ENCODE peak calls at places on chromosome 10, in seven cellular contexts. One of them, this sample, is unnamed.

GRCh38 chr10:93081834-93082233 is 8.1 kb downstream of the CYP26A1 start:
- DNase-seq in Panc1: no peak
- DNase-seq in SK-N-SH: no peak
- DNase-seq in breast epithelium: no peak
- DNase-seq in sigmoid colon: no peak
- DNase-seq in prostate gland: no peak
- DNase-seq in H1: no peak
- DNase-seq in this sample: no peak

GRCh38 chr10:129642427-129642826 is 175.4 kb downstream of the MGMT start:
- DNase-seq in H1: no peak
- DNase-seq in Panc1: no peak
- DNase-seq in SK-N-SH: no peak
- DNase-seq in breast epithelium: no peak
- DNase-seq in sigmoid colon: no peak
- DNase-seq in prostate gland: no peak
- DNase-seq in this sample: no peak

GRCh38 chr10:80186364-80187012 is 18.8 kb downstream of the ANXA11 start:
- DNase-seq in prostate gland: no peak
- DNase-seq in breast epithelium: no peak
- DNase-seq in SK-N-SH: no peak
- DNase-seq in sigmoid colon: peak
- DNase-seq in Panc1: no peak
- DNase-seq in H1: no peak
- DNase-seq in this sample: peak

GRCh38 chr10:68132391-68132790 is 23.1 kb downstream of the MYPN start:
- DNase-seq in sigmoid colon: no peak
- DNase-seq in SK-N-SH: peak
- DNase-seq in breast epithelium: no peak
- DNase-seq in prostate gland: no peak
- DNase-seq in Panc1: no peak
- DNase-seq in H1: no peak
- DNase-seq in this sample: no peak

GRCh38 chr10:17386616-17387075 is 67.7 kb downstream of the ST8SIA6 start:
- DNase-seq in breast epithelium: no peak
- DNase-seq in Panc1: no peak
- DNase-seq in H1: no peak
- DNase-seq in sigmoid colon: no peak
- DNase-seq in prostate gland: no peak
- DNase-seq in SK-N-SH: no peak
- DNase-seq in this sample: no peak

GRCh38 chr10:49092477-49092876 is 22.8 kb downstream of the VSTM4 start:
- DNase-seq in prostate gland: no peak
- DNase-seq in Panc1: no peak
- DNase-seq in sigmoid colon: no peak
- DNase-seq in SK-N-SH: no peak
- DNase-seq in H1: no peak
- DNase-seq in breast epithelium: no peak
- DNase-seq in this sample: no peak

GRCh38 chr10:124724279-124725027 is 19.7 kb downstream of the FAM53B start:
- DNase-seq in Panc1: no peak
- DNase-seq in prostate gland: no peak
- DNase-seq in SK-N-SH: no peak
- DNase-seq in sigmoid colon: peak
- DNase-seq in H1: no peak
- DNase-seq in breast epithelium: peak
- DNase-seq in this sample: peak

GRCh38 chr10:4535531-4535930 is 290.5 kb upstream of the AKR1E2 start:
- DNase-seq in prostate gland: no peak
- DNase-seq in SK-N-SH: no peak
- DNase-seq in Panc1: no peak
- DNase-seq in breast epithelium: no peak
- DNase-seq in sigmoid colon: no peak
- DNase-seq in H1: no peak
- DNase-seq in this sample: no peak

GRCh38 chr10:1420663-1421362 is 316.5 kb downstream of the ADARB2 start:
- DNase-seq in Panc1: peak
- DNase-seq in prostate gland: peak
- DNase-seq in sigmoid colon: no peak
- DNase-seq in SK-N-SH: peak
- DNase-seq in breast epithelium: peak
- DNase-seq in H1: peak
- DNase-seq in this sample: peak

DNA sequence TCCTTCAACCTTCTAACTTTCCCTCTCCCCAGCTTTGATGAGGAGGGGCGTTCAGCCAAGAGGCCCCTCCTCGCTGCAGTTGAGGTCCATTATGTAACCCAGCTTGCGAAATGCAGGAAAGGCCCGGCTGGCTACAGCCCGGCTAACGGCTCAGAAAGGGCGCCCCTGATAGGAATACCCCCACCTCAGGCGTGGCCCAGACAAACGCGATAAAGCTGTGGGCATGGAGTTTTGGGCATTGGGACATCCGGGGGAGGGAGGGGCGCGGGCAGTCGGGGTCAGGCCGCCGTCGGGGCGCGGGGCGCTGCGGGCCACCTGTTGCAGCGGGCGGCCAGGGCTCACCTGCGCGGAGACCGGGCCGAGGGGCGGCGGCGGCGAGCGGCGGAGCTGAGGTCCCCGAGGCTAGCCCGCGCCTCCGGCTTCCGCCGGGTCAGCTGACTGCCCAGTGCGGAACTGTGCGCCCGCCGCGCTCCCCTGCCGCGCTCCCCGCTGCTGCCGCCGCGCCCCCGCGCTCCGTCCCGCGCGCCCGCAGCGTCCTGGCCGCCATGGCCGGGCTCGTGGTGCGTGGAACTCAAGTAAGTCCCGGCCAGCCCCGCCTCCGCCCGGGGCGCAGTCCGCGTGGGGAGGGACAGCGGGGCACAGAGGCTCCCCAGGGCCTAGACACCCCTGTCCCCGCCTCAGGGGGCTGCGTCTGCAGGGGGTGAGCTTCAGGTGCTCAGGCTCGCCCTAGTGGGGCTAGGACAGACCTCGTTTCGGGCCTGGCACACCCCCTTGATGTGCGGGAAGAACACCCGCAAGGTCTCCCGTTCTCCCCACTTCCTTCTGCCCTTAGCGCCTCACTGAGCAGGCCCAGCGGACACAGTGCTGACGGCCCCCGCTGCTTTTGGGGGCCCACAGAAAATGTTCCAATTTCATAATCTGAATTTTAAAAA is at the start of gene LRMDA:
- DNase-seq in sigmoid colon: peak
- DNase-seq in Panc1: no peak
- DNase-seq in prostate gland: peak
- DNase-seq in H1: peak
- DNase-seq in breast epithelium: no peak
- DNase-seq in SK-N-SH: peak
- DNase-seq in this sample: peak
- TF ChIP-seq POLR2AphosphoS5 in sigmoid colon: no peak
- TF ChIP-seq POLR2AphosphoS5 in Panc1: no peak
- TF ChIP-seq POLR2AphosphoS5 in prostate gland: no peak
- TF ChIP-seq POLR2AphosphoS5 in H1: no peak
- TF ChIP-seq POLR2AphosphoS5 in breast epithelium: peak
- TF ChIP-seq POLR2AphosphoS5 in SK-N-SH: no peak
- TF ChIP-seq POLR2AphosphoS5 in this sample: no peak

GRCh38 chr10:72328829-72329204 is 25.9 kb downstream of the DNAJB12 start:
- DNase-seq in sigmoid colon: no peak
- DNase-seq in Panc1: no peak
- DNase-seq in H1: no peak
- DNase-seq in prostate gland: no peak
- DNase-seq in breast epithelium: no peak
- DNase-seq in SK-N-SH: no peak
- DNase-seq in this sample: no peak

GRCh38 chr10:72329290-72330058 is 25.2 kb downstream of the DNAJB12 start:
- DNase-seq in prostate gland: no peak
- DNase-seq in H1: no peak
- DNase-seq in breast epithelium: no peak
- DNase-seq in sigmoid colon: no peak
- DNase-seq in Panc1: no peak
- DNase-seq in SK-N-SH: no peak
- DNase-seq in this sample: peak

GRCh38 chr10:72330059-72330426 is 24.7 kb downstream of the DNAJB12 start:
- DNase-seq in SK-N-SH: no peak
- DNase-seq in breast epithelium: no peak
- DNase-seq in prostate gland: no peak
- DNase-seq in Panc1: no peak
- DNase-seq in H1: no peak
- DNase-seq in sigmoid colon: no peak
- DNase-seq in this sample: no peak

GRCh38 chr10:72331575-72332422 is 22.9 kb downstream of the DNAJB12 start:
- DNase-seq in breast epithelium: peak
- DNase-seq in SK-N-SH: peak
- DNase-seq in sigmoid colon: peak
- DNase-seq in prostate gland: peak
- DNase-seq in H1: peak
- DNase-seq in Panc1: no peak
- DNase-seq in this sample: peak

DNA sequence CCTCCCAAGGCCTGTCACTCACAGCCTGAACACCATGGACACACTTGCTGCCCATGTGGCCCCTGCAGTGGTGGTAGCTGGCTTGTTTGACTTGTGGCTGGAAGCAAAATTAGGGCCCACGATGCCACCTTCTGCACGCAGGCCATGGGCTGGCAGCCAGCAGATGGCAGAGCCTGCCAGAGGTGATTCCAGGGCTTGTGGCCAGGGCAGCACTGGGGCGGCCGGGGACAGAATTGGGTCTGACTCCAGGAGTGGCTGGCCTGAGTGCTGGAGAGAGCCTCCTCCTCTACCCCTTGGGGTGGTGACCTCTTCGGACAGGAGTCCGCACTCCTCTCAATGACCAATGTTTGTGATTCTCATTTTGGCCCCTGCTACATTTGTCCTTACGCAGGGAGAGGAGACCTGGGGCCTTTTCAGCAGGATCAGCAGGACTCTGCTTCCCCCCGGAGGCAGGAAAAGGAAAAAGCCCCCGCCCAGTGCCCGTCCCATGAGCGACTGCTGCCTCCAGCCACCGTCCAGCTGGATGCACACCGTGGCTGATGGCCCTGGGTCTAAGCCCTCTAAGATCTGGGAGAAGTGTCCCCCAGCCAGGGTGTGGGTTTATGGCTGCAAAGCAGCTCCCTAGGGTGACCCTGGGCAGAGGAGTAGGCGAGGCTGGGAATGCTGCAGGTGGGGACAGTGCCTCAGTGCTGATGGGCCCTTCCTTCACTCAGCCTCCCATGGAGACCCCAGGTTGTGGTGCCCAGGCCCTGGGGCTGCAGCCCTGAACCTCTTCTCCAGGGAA is 26.5 kb downstream of the DNAJB12 start:
- DNase-seq in prostate gland: peak
- DNase-seq in breast epithelium: no peak
- DNase-seq in sigmoid colon: peak
- DNase-seq in Panc1: peak
- DNase-seq in SK-N-SH: peak
- DNase-seq in H1: peak
- DNase-seq in this sample: peak
- TF ChIP-seq CTCF in prostate gland: peak
- TF ChIP-seq CTCF in breast epithelium: no peak
- TF ChIP-seq CTCF in sigmoid colon: peak
- TF ChIP-seq CTCF in Panc1: peak
- TF ChIP-seq CTCF in SK-N-SH: peak
- TF ChIP-seq CTCF in H1: no peak
- TF ChIP-seq CTCF in this sample: no peak

DNA sequence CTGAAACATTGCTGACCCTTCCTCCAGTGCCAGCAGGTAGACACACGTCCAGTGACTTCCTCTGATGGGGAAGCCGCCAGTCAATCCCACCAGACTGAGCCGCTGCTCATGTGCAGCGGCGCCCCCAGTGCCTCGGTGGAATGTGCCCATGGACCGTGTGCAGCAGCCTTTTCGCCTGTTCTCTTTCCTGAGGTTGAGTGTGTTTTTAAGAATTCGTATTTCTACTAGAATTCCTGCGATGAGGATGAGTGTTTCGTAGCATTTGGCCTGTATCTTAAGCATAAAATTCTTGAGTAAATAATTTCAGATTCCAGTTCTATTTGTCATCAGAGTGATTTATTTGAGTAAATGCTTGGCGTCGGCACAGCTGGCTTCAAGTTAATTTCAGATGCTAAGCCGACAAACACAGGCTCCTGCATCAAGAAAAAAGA is 35.4 kb downstream of the BNIP3 start:
- DNase-seq in prostate gland: no peak
- DNase-seq in Panc1: peak
- DNase-seq in H1: no peak
- DNase-seq in sigmoid colon: peak
- DNase-seq in SK-N-SH: no peak
- DNase-seq in breast epithelium: peak
- DNase-seq in this sample: no peak
- TF ChIP-seq POLR2AphosphoS5 in prostate gland: peak
- TF ChIP-seq POLR2AphosphoS5 in Panc1: no peak
- TF ChIP-seq POLR2AphosphoS5 in H1: no peak
- TF ChIP-seq POLR2AphosphoS5 in sigmoid colon: no peak
- TF ChIP-seq POLR2AphosphoS5 in SK-N-SH: no peak
- TF ChIP-seq POLR2AphosphoS5 in breast epithelium: no peak
- TF ChIP-seq POLR2AphosphoS5 in this sample: no peak

GRCh38 chr10:117442521-117442920 is 67.3 kb upstream of the PDZD8 start:
- DNase-seq in breast epithelium: no peak
- DNase-seq in sigmoid colon: no peak
- DNase-seq in Panc1: no peak
- DNase-seq in prostate gland: no peak
- DNase-seq in SK-N-SH: no peak
- DNase-seq in H1: no peak
- DNase-seq in this sample: no peak
- TF ChIP-seq CTCF in breast epithelium: no peak
- TF ChIP-seq CTCF in sigmoid colon: no peak
- TF ChIP-seq CTCF in Panc1: no peak
- TF ChIP-seq CTCF in prostate gland: no peak
- TF ChIP-seq CTCF in SK-N-SH: no peak
- TF ChIP-seq CTCF in H1: no peak
- TF ChIP-seq CTCF in this sample: no peak

This sample was measured in stomach.